ENCODE peak calls at places on chromosome 15, in eight cellular contexts. One of them, this sample, is unnamed.
A peak's percentile ranks its signal among the peaks of the same experiment; 100 is the strongest.

GRCh38 chr15:53936137-53936536 is 42.1 kb upstream of the UNC13C start:
- DNase-seq in fibroblast of pulmonary artery: no peak
- DNase-seq in right lobe of liver: no peak
- DNase-seq in GM23338: no peak
- DNase-seq in neural crest cell: no peak
- DNase-seq in AG04450: no peak
- DNase-seq in PC-9: no peak
- DNase-seq in left ventricle myocardium inferior: no peak
- DNase-seq in this sample: no peak

GRCh38 chr15:79878078-79878705 is 18.6 kb downstream of the MTHFS start:
- DNase-seq in fibroblast of pulmonary artery: peak; percentile 7
- DNase-seq in right lobe of liver: no peak
- DNase-seq in GM23338: no peak
- DNase-seq in neural crest cell: no peak
- DNase-seq in AG04450: no peak
- DNase-seq in PC-9: no peak
- DNase-seq in left ventricle myocardium inferior: no peak
- DNase-seq in this sample: no peak

GRCh38 chr15:97087337-97087736 is 756.8 kb downstream of the NR2F2 start:
- DNase-seq in fibroblast of pulmonary artery: no peak
- DNase-seq in right lobe of liver: no peak
- DNase-seq in GM23338: no peak
- DNase-seq in neural crest cell: no peak
- DNase-seq in AG04450: no peak
- DNase-seq in PC-9: no peak
- DNase-seq in left ventricle myocardium inferior: no peak
- DNase-seq in this sample: no peak

GRCh38 chr15:33587773-33588172 is 277.0 kb downstream of the RYR3 start:
- DNase-seq in fibroblast of pulmonary artery: peak; percentile 83
- DNase-seq in right lobe of liver: no peak
- DNase-seq in GM23338: no peak
- DNase-seq in neural crest cell: no peak
- DNase-seq in AG04450: no peak
- DNase-seq in PC-9: no peak
- DNase-seq in left ventricle myocardium inferior: no peak
- DNase-seq in this sample: no peak

GRCh38 chr15:61750271-61751084 is 309.8 kb downstream of the VPS13C start:
- DNase-seq in fibroblast of pulmonary artery: no peak
- DNase-seq in right lobe of liver: no peak
- DNase-seq in GM23338: no peak
- DNase-seq in neural crest cell: no peak
- DNase-seq in AG04450: no peak
- DNase-seq in PC-9: peak; percentile 41
- DNase-seq in left ventricle myocardium inferior: no peak
- DNase-seq in this sample: peak; percentile 75

GRCh38 chr15:50945725-50946124 is 37.2 kb downstream of the AP4E1 start:
- DNase-seq in fibroblast of pulmonary artery: peak; percentile 46
- DNase-seq in right lobe of liver: no peak
- DNase-seq in GM23338: no peak
- DNase-seq in neural crest cell: no peak
- DNase-seq in AG04450: no peak
- DNase-seq in PC-9: no peak
- DNase-seq in left ventricle myocardium inferior: no peak
- DNase-seq in this sample: no peak

GRCh38 chr15:30973379-30973778 is 18.0 kb downstream of the MTMR10 start:
- DNase-seq in fibroblast of pulmonary artery: no peak
- DNase-seq in right lobe of liver: no peak
- DNase-seq in GM23338: no peak
- DNase-seq in neural crest cell: no peak
- DNase-seq in AG04450: no peak
- DNase-seq in PC-9: no peak
- DNase-seq in left ventricle myocardium inferior: no peak
- DNase-seq in this sample: no peak

GRCh38 chr15:66673410-66674322 is 28.4 kb upstream of the SMAD6 start:
- DNase-seq in fibroblast of pulmonary artery: peak; percentile 57
- DNase-seq in right lobe of liver: no peak
- DNase-seq in GM23338: peak; percentile 93
- DNase-seq in neural crest cell: peak; percentile 67
- DNase-seq in AG04450: no peak
- DNase-seq in PC-9: no peak
- DNase-seq in left ventricle myocardium inferior: peak; percentile 29
- DNase-seq in this sample: peak; percentile 77

GRCh38 chr15:38714309-38715072 is 149.9 kb upstream of the RASGRP1 start:
- DNase-seq in fibroblast of pulmonary artery: peak; percentile 94
- DNase-seq in right lobe of liver: no peak
- DNase-seq in GM23338: no peak
- DNase-seq in neural crest cell: no peak
- DNase-seq in AG04450: peak; percentile 86
- DNase-seq in PC-9: peak; percentile 51
- DNase-seq in left ventricle myocardium inferior: no peak
- DNase-seq in this sample: no peak

GRCh38 chr15:67941643-67942315 is 101.9 kb upstream of the RNU6-1 start:
- DNase-seq in fibroblast of pulmonary artery: no peak
- DNase-seq in right lobe of liver: peak; percentile 16
- DNase-seq in GM23338: no peak
- DNase-seq in neural crest cell: no peak
- DNase-seq in AG04450: no peak
- DNase-seq in PC-9: peak; percentile 67
- DNase-seq in left ventricle myocardium inferior: no peak
- DNase-seq in this sample: no peak

GRCh38 chr15:85019815-85020590 is 38.3 kb downstream of the PDE8A start:
- DNase-seq in fibroblast of pulmonary artery: no peak
- DNase-seq in right lobe of liver: no peak
- DNase-seq in GM23338: no peak
- DNase-seq in neural crest cell: no peak
- DNase-seq in AG04450: no peak
- DNase-seq in PC-9: no peak
- DNase-seq in left ventricle myocardium inferior: no peak
- DNase-seq in this sample: no peak

GRCh38 chr15:38253448-38253847 is 812 bp downstream of the SPRED1 start:
- DNase-seq in fibroblast of pulmonary artery: peak; percentile 77
- DNase-seq in right lobe of liver: no peak
- DNase-seq in GM23338: peak; percentile 60
- DNase-seq in neural crest cell: no peak
- DNase-seq in AG04450: no peak
- DNase-seq in PC-9: peak; percentile 8
- DNase-seq in left ventricle myocardium inferior: no peak
- DNase-seq in this sample: no peak

GRCh38 chr15:80595391-80595790 is 99.7 kb upstream of the ABHD17C start:
- DNase-seq in fibroblast of pulmonary artery: peak; percentile 51
- DNase-seq in right lobe of liver: no peak
- DNase-seq in GM23338: no peak
- DNase-seq in neural crest cell: no peak
- DNase-seq in AG04450: no peak
- DNase-seq in PC-9: no peak
- DNase-seq in left ventricle myocardium inferior: no peak
- DNase-seq in this sample: no peak

GRCh38 chr15:25849431-25849921 is 13.7 kb downstream of the ATP10A start:
- DNase-seq in fibroblast of pulmonary artery: peak; percentile 74
- DNase-seq in right lobe of liver: no peak
- DNase-seq in GM23338: peak; percentile 28
- DNase-seq in neural crest cell: no peak
- DNase-seq in AG04450: no peak
- DNase-seq in PC-9: no peak
- DNase-seq in left ventricle myocardium inferior: no peak
- DNase-seq in this sample: no peak

GRCh38 chr15:37359495-37360290 is 259.3 kb upstream of the MEIS2 start:
- DNase-seq in fibroblast of pulmonary artery: no peak
- DNase-seq in right lobe of liver: no peak
- DNase-seq in GM23338: no peak
- DNase-seq in neural crest cell: no peak
- DNase-seq in AG04450: no peak
- DNase-seq in PC-9: no peak
- DNase-seq in left ventricle myocardium inferior: no peak
- DNase-seq in this sample: no peak

GRCh38 chr15:88814393-88814792 is 11.2 kb downstream of the ACAN start:
- DNase-seq in fibroblast of pulmonary artery: no peak
- DNase-seq in right lobe of liver: no peak
- DNase-seq in GM23338: no peak
- DNase-seq in neural crest cell: no peak
- DNase-seq in AG04450: no peak
- DNase-seq in PC-9: no peak
- DNase-seq in left ventricle myocardium inferior: no peak
- DNase-seq in this sample: no peak

GRCh38 chr15:94232107-94232506 is 746 bp downstream of the MCTP2 start:
- DNase-seq in fibroblast of pulmonary artery: no peak
- DNase-seq in right lobe of liver: no peak
- DNase-seq in GM23338: peak; percentile 20
- DNase-seq in neural crest cell: no peak
- DNase-seq in AG04450: no peak
- DNase-seq in PC-9: no peak
- DNase-seq in left ventricle myocardium inferior: no peak
- DNase-seq in this sample: no peak

DNA sequence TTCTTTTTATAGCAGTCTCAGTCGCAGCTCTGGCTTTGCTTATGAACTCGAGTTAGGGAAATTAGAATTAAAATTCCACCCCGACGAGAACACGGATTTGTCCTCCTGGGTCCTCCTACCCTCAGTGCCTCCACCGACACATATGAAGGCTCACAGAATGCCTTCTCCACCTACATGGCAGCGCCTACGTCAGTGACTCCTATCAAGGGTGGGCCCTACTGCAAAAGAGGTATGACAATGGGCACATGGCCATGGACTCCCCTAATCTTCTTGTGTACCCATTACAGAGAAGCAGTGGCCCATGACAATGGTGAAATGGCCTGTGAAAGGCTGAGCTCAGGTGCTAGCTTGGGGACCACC is 173.0 kb upstream of the TLE3 start:
- DNase-seq in fibroblast of pulmonary artery: no peak
- DNase-seq in right lobe of liver: no peak
- DNase-seq in GM23338: no peak
- DNase-seq in neural crest cell: no peak
- DNase-seq in AG04450: no peak
- DNase-seq in PC-9: no peak
- DNase-seq in left ventricle myocardium inferior: no peak
- DNase-seq in this sample: no peak
- TF ChIP-seq CTCF in fibroblast of pulmonary artery: no peak
- TF ChIP-seq CTCF in right lobe of liver: no peak
- TF ChIP-seq CTCF in GM23338: no peak
- TF ChIP-seq CTCF in neural crest cell: no peak
- TF ChIP-seq CTCF in AG04450: no peak
- TF ChIP-seq CTCF in PC-9: no peak
- TF ChIP-seq CTCF in left ventricle myocardium inferior: no peak
- TF ChIP-seq CTCF in this sample: no peak

GRCh38 chr15:82803793-82804574 is 1.9 kb downstream of the FSD2 start:
- DNase-seq in fibroblast of pulmonary artery: peak; percentile 27
- DNase-seq in right lobe of liver: no peak
- DNase-seq in GM23338: no peak
- DNase-seq in neural crest cell: no peak
- DNase-seq in AG04450: no peak
- DNase-seq in PC-9: no peak
- DNase-seq in left ventricle myocardium inferior: no peak
- DNase-seq in this sample: no peak

GRCh38 chr15:82808634-82809041 is 790 bp upstream of the WHAMM start:
- DNase-seq in fibroblast of pulmonary artery: no peak
- DNase-seq in right lobe of liver: no peak
- DNase-seq in GM23338: no peak
- DNase-seq in neural crest cell: no peak
- DNase-seq in AG04450: no peak
- DNase-seq in PC-9: peak; percentile 20
- DNase-seq in left ventricle myocardium inferior: no peak
- DNase-seq in this sample: no peak

GRCh38 chr15:82807920-82808633 is 1.4 kb upstream of the WHAMM start:
- DNase-seq in fibroblast of pulmonary artery: no peak
- DNase-seq in right lobe of liver: no peak
- DNase-seq in GM23338: peak; percentile 59
- DNase-seq in neural crest cell: no peak
- DNase-seq in AG04450: no peak
- DNase-seq in PC-9: peak; percentile 9
- DNase-seq in left ventricle myocardium inferior: no peak
- DNase-seq in this sample: no peak

GRCh38 chr15:82804575-82804949 is 1.3 kb downstream of the FSD2 start:
- DNase-seq in fibroblast of pulmonary artery: peak; percentile 18
- DNase-seq in right lobe of liver: no peak
- DNase-seq in GM23338: no peak
- DNase-seq in neural crest cell: no peak
- DNase-seq in AG04450: no peak
- DNase-seq in PC-9: no peak
- DNase-seq in left ventricle myocardium inferior: no peak
- DNase-seq in this sample: no peak

DNA sequence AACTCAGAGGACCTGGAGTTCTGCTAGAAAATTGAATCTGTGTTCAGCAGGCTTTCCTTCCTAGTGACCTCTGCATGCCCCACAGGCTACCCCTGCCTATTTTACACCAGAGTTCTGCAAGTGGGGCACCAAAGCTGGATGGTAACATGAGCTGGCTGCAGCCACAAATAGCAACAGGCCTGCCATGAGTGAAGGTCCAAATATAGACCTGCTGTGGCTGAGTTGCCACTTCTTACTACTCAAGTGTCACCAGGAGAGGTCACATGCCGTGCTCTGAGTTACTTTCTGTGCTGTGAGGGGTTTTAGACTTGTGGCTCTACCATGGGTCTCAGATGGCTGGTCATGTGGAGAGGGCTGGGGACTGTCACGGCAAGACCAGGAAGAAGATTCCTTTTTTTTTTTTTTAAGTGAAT is at the start of gene FSD2:
- DNase-seq in fibroblast of pulmonary artery: no peak
- DNase-seq in right lobe of liver: no peak
- DNase-seq in GM23338: no peak
- DNase-seq in neural crest cell: no peak
- DNase-seq in AG04450: no peak
- DNase-seq in PC-9: no peak
- DNase-seq in left ventricle myocardium inferior: peak; percentile 51
- DNase-seq in this sample: no peak
- TF ChIP-seq CTCF in fibroblast of pulmonary artery: no peak
- TF ChIP-seq CTCF in right lobe of liver: no peak
- TF ChIP-seq CTCF in GM23338: no peak
- TF ChIP-seq CTCF in neural crest cell: no peak
- TF ChIP-seq CTCF in AG04450: no peak
- TF ChIP-seq CTCF in PC-9: no peak
- TF ChIP-seq CTCF in left ventricle myocardium inferior: no peak
- TF ChIP-seq CTCF in this sample: no peak

GRCh38 chr15:40441736-40442531 is 1.2 kb downstream of the BAHD1 start:
- DNase-seq in fibroblast of pulmonary artery: no peak
- DNase-seq in right lobe of liver: no peak
- DNase-seq in GM23338: peak; percentile 43
- DNase-seq in neural crest cell: peak; percentile 44
- DNase-seq in AG04450: no peak
- DNase-seq in PC-9: no peak
- DNase-seq in left ventricle myocardium inferior: no peak
- DNase-seq in this sample: no peak
- TF ChIP-seq CTCF in fibroblast of pulmonary artery: no peak
- TF ChIP-seq CTCF in right lobe of liver: no peak
- TF ChIP-seq CTCF in GM23338: peak; percentile 31
- TF ChIP-seq CTCF in neural crest cell: no peak
- TF ChIP-seq CTCF in AG04450: no peak
- TF ChIP-seq CTCF in PC-9: no peak
- TF ChIP-seq CTCF in left ventricle myocardium inferior: peak; percentile 33
- TF ChIP-seq CTCF in this sample: peak; percentile 18

GRCh38 chr15:59993950-59994401 is 10.1 kb upstream of the FOXB1 start:
- DNase-seq in fibroblast of pulmonary artery: no peak
- DNase-seq in right lobe of liver: no peak
- DNase-seq in GM23338: peak; percentile 88
- DNase-seq in neural crest cell: peak; percentile 19
- DNase-seq in AG04450: no peak
- DNase-seq in PC-9: no peak
- DNase-seq in left ventricle myocardium inferior: no peak
- DNase-seq in this sample: no peak
- TF ChIP-seq CTCF in fibroblast of pulmonary artery: no peak
- TF ChIP-seq CTCF in right lobe of liver: no peak
- TF ChIP-seq CTCF in GM23338: peak; percentile 76
- TF ChIP-seq CTCF in neural crest cell: peak; percentile 44
- TF ChIP-seq CTCF in AG04450: no peak
- TF ChIP-seq CTCF in PC-9: no peak
- TF ChIP-seq CTCF in left ventricle myocardium inferior: no peak
- TF ChIP-seq CTCF in this sample: no peak

This sample was measured in upper lobe of right lung.